ENCODE peak calls at places on chromosome 13, in five cellular contexts. L is fibroblast of lung; Y is prostate gland; D is stimulated activated CD4-positive, alpha-beta T cell treated with anti-CD3 and anti-CD28 coated beads, Interleukin-2, amount 100 ng/mL, for 24 hours; F is nephron progenitor cell. T is an unnamed sample.
A peak's percentile ranks its signal among the peaks of the same experiment; 100 is the strongest.

GRCh38 chr13:74562381-74562780 is 428.2 kb upstream of the KLF12 start:
- DNase-seq in L (no peak), F (no peak), Y (no peak), D (no peak), T (no peak)

GRCh38 chr13:23778879-23779278 is 110.3 kb downstream of the MIPEP start:
- DNase-seq in L (peak; percentile 92), Y (no peak), D (no peak), F (no peak), T (no peak)

GRCh38 chr13:91767681-91768080 is 369.3 kb downstream of the GPC5 start:
- DNase-seq in F (no peak), Y (no peak), L (peak; percentile 22), D (no peak), T (no peak)

GRCh38 chr13:55783841-55784240 is 1356.9 kb upstream of the PRR20A start:
- DNase-seq in F (no peak), L (no peak), Y (no peak), D (no peak), T (no peak)

GRCh38 chr13:40399756-40400155 is 266.7 kb downstream of the FOXO1 start:
- DNase-seq in F (no peak), Y (no peak), L (no peak), D (no peak), T (no peak)

GRCh38 chr13:23183292-23183691 is 2.5 kb downstream of the SGCG start:
- DNase-seq in D (no peak), F (no peak), Y (no peak), L (no peak), T (no peak)

GRCh38 chr13:51785592-51786424 is 18.2 kb downstream of the DHRS12 start:
- DNase-seq in F (no peak), L (peak; percentile 64), Y (no peak), D (no peak), T (no peak)

GRCh38 chr13:114166381-114167131 is 12.5 kb upstream of the CFAP97D2 start:
- DNase-seq in D (no peak), L (no peak), Y (no peak), F (no peak), T (no peak)

GRCh38 chr13:60788156-60788829 is 391.3 kb downstream of the TDRD3 start:
- DNase-seq in L (peak; percentile 2), F (no peak), Y (no peak), D (no peak), T (peak; percentile 62)

GRCh38 chr13:91647361-91647970 is 249.0 kb downstream of the GPC5 start:
- DNase-seq in D (no peak), F (peak; percentile 49), L (peak; percentile 81), Y (no peak), T (no peak)

GRCh38 chr13:98827449-98827848 is 75.0 kb upstream of the SLC15A1 start:
- DNase-seq in L (no peak), D (no peak), Y (no peak), F (peak; percentile 24), T (no peak)

GRCh38 chr13:43876366-43876765 is 3.2 kb downstream of the CCDC122 start:
- DNase-seq in L (no peak), D (no peak), Y (no peak), F (no peak), T (no peak)

GRCh38 chr13:22594041-22594440 is 586.7 kb upstream of the SGCG start:
- DNase-seq in F (no peak), Y (no peak), L (no peak), D (no peak), T (no peak)

GRCh38 chr13:80379245-80379644 is 38.3 kb upstream of the SPRY2 start:
- DNase-seq in D (no peak), Y (no peak), L (peak; percentile 48), F (no peak), T (no peak)

GRCh38 chr13:112822851-112823250 is 133.0 kb downstream of the ATP11A start:
- DNase-seq in Y (no peak), L (no peak), F (no peak), D (no peak), T (no peak)

GRCh38 chr13:74204606-74205312 is 70.6 kb upstream of the KLF12 start:
- DNase-seq in F (no peak), D (no peak), Y (no peak), L (no peak), T (no peak)

GRCh38 chr13:66886248-66886647 is 343.9 kb downstream of the PCDH9 start:
- DNase-seq in D (no peak), Y (no peak), L (no peak), F (no peak), T (no peak)

GRCh38 chr13:75308222-75308621 is 173.7 kb downstream of the TBC1D4 start:
- DNase-seq in Y (no peak), D (peak; percentile 42), F (no peak), L (no peak), T (no peak)

GRCh38 chr13:83121904-83122303 is 760.4 kb downstream of the SLITRK1 start:
- DNase-seq in D (no peak), F (no peak), Y (no peak), L (no peak), T (no peak)

GRCh38 chr13:71831716-71832115 is 35.3 kb downstream of the DACH1 start:
- DNase-seq in L (no peak), Y (no peak), D (no peak), F (peak; percentile 42), T (no peak)

GRCh38 chr13:107799001-107799400 is 416.3 kb downstream of the LIG4 start:
- DNase-seq in L (no peak), Y (no peak), D (no peak), F (no peak), T (no peak)

GRCh38 chr13:65855276-65855675 is 1374.9 kb downstream of the PCDH9 start:
- DNase-seq in Y (no peak), D (no peak), L (peak; percentile 54), F (no peak), T (no peak)

GRCh38 chr13:39688699-39689405 is 33.4 kb downstream of the COG6 start:
- DNase-seq in Y (no peak), D (no peak), F (no peak), L (no peak), T (no peak)

GRCh38 chr13:76161143-76161542 is 525.0 kb downstream of the LMO7 start:
- DNase-seq in Y (no peak), L (peak; percentile 39), D (no peak), F (no peak), T (no peak)

GRCh38 chr13:70816853-70817252 is 708.6 kb upstream of the KLHL1 start:
- DNase-seq in F (no peak), L (peak; percentile 57), Y (no peak), D (no peak), T (no peak)

GRCh38 chr13:70732611-70733010 is 624.4 kb upstream of the KLHL1 start:
- DNase-seq in L (no peak), F (no peak), Y (no peak), D (no peak), T (no peak)

GRCh38 chr13:109211616-109212015 is 574.8 kb downstream of the IRS2 start:
- DNase-seq in L (no peak), Y (no peak), F (no peak), D (no peak), T (no peak)

GRCh38 chr13:33251131-33251629 is 34.4 kb downstream of the STARD13 start:
- DNase-seq in D (no peak), F (no peak), Y (no peak), L (peak; percentile 92), T (no peak)